ENCODE peak calls at places on chromosomes 4 and X, in four cellular contexts. I is GM12878, D is K562, A is HepG2. U is an unnamed sample.

GRCh38 chr4:8117278-8117682 is 41.3 kb downstream of the ABLIM2 start:
- DNase-seq in I (peak), D (peak), A (peak), U (peak)

GRCh38 chr4:117466388-117466787 is 381.0 kb upstream of the TRAM1L1 start:
- DNase-seq in I (no peak), D (no peak), A (no peak), U (no peak)

GRCh38 chr4:127204326-127204725 is 428.4 kb upstream of the INTU start:
- DNase-seq in I (no peak), D (no peak), A (no peak), U (no peak)

GRCh38 chrX:69309074-69309792 is 144.0 kb upstream of the PJA1 start:
- DNase-seq in A (peak), I (no peak), D (no peak), U (peak)

GRCh38 chrX:44344194-44344593 is 722 bp upstream of the EFHC2 start:
- DNase-seq in I (no peak), A (no peak), D (peak), U (no peak)

GRCh38 chrX:131059231-131059630 is 1.1 kb downstream of the ARHGAP36 start:
- DNase-seq in A (no peak), I (no peak), D (no peak), U (no peak)

GRCh38 chrX:105882581-105883275 is 60.4 kb downstream of the NRK start:
- DNase-seq in D (no peak), I (no peak), A (no peak), U (no peak)

GRCh38 chr4:170030121-170030520 is 3.9 kb upstream of the MFAP3L start:
- DNase-seq in I (no peak), A (no peak), D (no peak), U (no peak)

GRCh38 chr4:7462509-7462971 is 27.8 kb upstream of the PSAPL1 start:
- DNase-seq in D (no peak), A (peak), I (no peak), U (no peak)

GRCh38 chrX:49190783-49191032 is 4.5 kb upstream of the PRICKLE3 start:
- DNase-seq in A (no peak), I (no peak), D (no peak), U (no peak)

GRCh38 chrX:13277539-13277938 is 42.3 kb downstream of the ATXN3L start:
- DNase-seq in I (no peak), A (no peak), D (no peak), U (no peak)

GRCh38 chrX:47623540-47624027 is 3.9 kb upstream of the SYN1 start:
- DNase-seq in A (peak), D (peak), I (no peak), U (peak)
- TF ChIP-seq TARDBP in A (no peak), D (no peak), I (no peak), U (no peak)

GRCh38 chr4:158758703-158759102 is 10.1 kb upstream of the FNIP2 start:
- DNase-seq in A (no peak), I (no peak), D (no peak), U (no peak)
- TF ChIP-seq BHLHE40 in A (no peak), I (no peak), D (no peak), U (no peak)

GRCh38 chrX:144333429-144333828 is 449.6 kb downstream of the UBE2NL start:
- DNase-seq in A (no peak), D (no peak), I (no peak), U (no peak)
- TF ChIP-seq TARDBP in A (no peak), D (no peak), I (no peak), U (no peak)

GRCh38 chr4:6393066-6393465 is 79.3 kb downstream of the PPP2R2C start:
- DNase-seq in A (no peak), D (no peak), I (no peak), U (no peak)
- TF ChIP-seq BHLHE40 in A (no peak), D (no peak), I (no peak), U (no peak)

DNA sequence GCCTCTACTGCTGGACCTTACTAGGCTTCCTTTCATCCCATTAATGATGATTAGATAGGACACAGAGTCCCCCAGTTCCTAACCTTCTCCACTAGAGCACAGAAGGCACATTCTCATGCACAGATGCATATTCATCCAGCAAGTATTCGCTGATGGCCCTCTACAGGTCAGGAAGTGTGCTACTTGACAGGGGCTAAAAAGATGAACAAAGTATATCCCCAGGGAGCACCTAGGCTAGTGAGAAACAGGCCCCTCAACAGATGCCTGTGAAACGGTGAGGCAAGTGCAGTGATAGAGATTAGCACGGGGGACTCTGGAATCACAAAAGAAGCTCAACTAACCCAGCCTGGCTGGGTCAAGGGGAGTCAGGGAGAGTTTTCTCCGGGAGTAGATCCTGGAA is 95.8 kb downstream of the MGST2 start:
- DNase-seq in A (peak), I (no peak), D (peak), U (peak)
- TF ChIP-seq TARDBP in A (no peak), I (no peak), D (no peak), U (no peak)

GRCh38 chrX:64229145-64229544 is 1.3 kb downstream of the ASB12 start:
- DNase-seq in A (no peak), D (no peak), I (no peak), U (no peak)
- TF ChIP-seq BHLHE40 in A (no peak), D (no peak), I (no peak), U (no peak)

GRCh38 chrX:41733939-41734338 is 10.0 kb downstream of the GPR82 start:
- DNase-seq in D (no peak), A (no peak), I (peak), U (no peak)
- TF ChIP-seq TARDBP in D (no peak), A (no peak), I (no peak), U (no peak)

U was measured in HEK293T.